ENCODE peak calls at places on chromosomes 5 and 9, in nine cellular contexts. H, A, E, Q, S, O, W, P and F are unnamed samples.

GRCh38 chr5:76622973-76623596 is at the start of gene F2RL2:
- DNase-seq in W (no peak), E (peak; percentile 80), P (peak; percentile 40), H (peak; percentile 73), Q (no peak), O (no peak), A (peak; percentile 15), S (peak; percentile 43), F (no peak)

GRCh38 chr5:74378464-74378863 is 262.1 kb downstream of the ENC1 start:
- DNase-seq in Q (peak; percentile 28), P (no peak), S (no peak), E (no peak), H (no peak), O (no peak), A (no peak), W (no peak), F (no peak)

GRCh38 chr9:135887585-135888050 is 19.7 kb downstream of the CAMSAP1 start:
- DNase-seq in H (no peak), S (no peak), Q (no peak), P (no peak), E (no peak), W (peak; percentile 24), A (peak; percentile 29), O (peak; percentile 76), F (peak; percentile 47)

GRCh38 chr9:131434673-131435072 is 40.8 kb downstream of the PRRC2B start:
- DNase-seq in P (no peak), Q (no peak), O (no peak), S (no peak), A (no peak), E (no peak), H (no peak), W (no peak), F (no peak)

GRCh38 chr9:12884736-12885395 is 110.0 kb downstream of the LURAP1L start:
- DNase-seq in A (no peak), S (peak; percentile 84), W (peak; percentile 1), Q (peak; percentile 44), E (peak; percentile 90), H (peak; percentile 86), P (no peak), O (no peak), F (no peak)

GRCh38 chr9:81058776-81059175 is 630.6 kb downstream of the TLE1 start:
- DNase-seq in A (no peak), Q (no peak), H (no peak), E (no peak), S (no peak), O (no peak), W (no peak), P (no peak), F (no peak)

GRCh38 chr5:80917596-80917995 is 42.6 kb upstream of the RASGRF2 start:
- DNase-seq in P (no peak), S (no peak), A (no peak), H (peak; percentile 64), E (no peak), Q (no peak), W (peak; percentile 4), O (no peak), F (peak; percentile 5)

GRCh38 chr5:174532453-174533126 is 191.8 kb upstream of the MSX2 start:
- DNase-seq in Q (peak; percentile 78), H (peak; percentile 98), A (peak; percentile 42), P (peak; percentile 33), E (peak; percentile 97), O (no peak), S (peak; percentile 92), W (peak; percentile 10), F (no peak)

GRCh38 chr5:36444582-36444999 is 142.9 kb upstream of the RANBP3L start:
- DNase-seq in P (no peak), H (no peak), E (peak; percentile 46), S (peak; percentile 86), W (no peak), A (peak; percentile 32), Q (no peak), O (no peak), F (no peak)

GRCh38 chr5:4188704-4189103 is 593.1 kb downstream of the IRX1 start:
- DNase-seq in O (no peak), A (no peak), E (no peak), Q (no peak), W (no peak), P (no peak), S (no peak), H (no peak), F (no peak)
- TF ChIP-seq CTCF in O (no peak), A (no peak), E (no peak), Q (no peak), W (no peak), P (no peak), S (no peak), H (no peak), F (no peak)

GRCh38 chr5:123670981-123671557 is 159.1 kb downstream of the CSNK1G3 start:
- DNase-seq in Q (no peak), P (peak; percentile 25), E (peak; percentile 62), A (peak; percentile 37), O (peak; percentile 21), W (peak; percentile 66), H (peak; percentile 54), S (peak; percentile 66), F (peak; percentile 7)

GRCh38 chr5:123672067-123672466 is 160.1 kb downstream of the CSNK1G3 start:
- DNase-seq in E (no peak), Q (no peak), S (no peak), H (no peak), A (no peak), W (no peak), O (no peak), P (no peak), F (no peak)

DNA sequence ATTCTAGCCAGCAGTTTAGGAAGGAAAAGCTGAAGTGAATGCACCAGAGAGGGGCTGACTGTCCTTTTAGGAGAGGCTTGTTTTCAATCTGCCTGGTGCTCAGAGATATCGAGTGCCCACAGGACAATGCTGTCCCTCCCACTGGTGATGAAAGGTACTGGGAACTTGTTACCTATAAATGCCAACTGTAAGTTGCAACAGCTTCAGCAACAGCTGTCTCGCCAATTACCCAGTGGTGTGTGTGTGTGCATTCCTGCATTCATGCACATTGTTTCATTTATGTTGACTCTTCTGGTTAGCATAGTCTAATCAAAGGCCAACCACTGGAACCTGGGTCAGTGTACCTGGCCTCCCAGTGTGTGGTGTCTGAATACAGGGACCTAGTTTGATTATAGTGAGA is 161.1 kb downstream of the CSNK1G3 start:
- DNase-seq in H (no peak), E (peak; percentile 15), P (no peak), Q (no peak), S (no peak), A (no peak), O (no peak), W (peak; percentile 2), F (no peak)
- TF ChIP-seq CTCF in H (no peak), E (no peak), P (no peak), Q (no peak), S (no peak), A (no peak), O (no peak), W (no peak), F (no peak)

GRCh38 chr9:116152390-116152789 is 1.2 kb upstream of the PAPPA start:
- DNase-seq in S (peak; percentile 37), W (no peak), A (no peak), H (no peak), P (no peak), E (no peak), O (no peak), Q (no peak), F (no peak)

GRCh38 chr9:116151199-116151598 is 2.4 kb upstream of the PAPPA start:
- DNase-seq in H (no peak), Q (no peak), O (no peak), P (no peak), E (no peak), A (no peak), S (no peak), W (no peak), F (no peak)

GRCh38 chr9:116147821-116148220 is 5.8 kb upstream of the PAPPA start:
- DNase-seq in S (no peak), Q (no peak), O (no peak), A (no peak), P (no peak), E (no peak), H (no peak), W (no peak), F (no peak)

GRCh38 chr9:116151966-116152381 is 1.6 kb upstream of the PAPPA start:
- DNase-seq in S (peak; percentile 50), P (no peak), Q (peak; percentile 97), W (no peak), H (peak; percentile 94), O (no peak), A (no peak), E (peak; percentile 94), F (no peak)

DNA sequence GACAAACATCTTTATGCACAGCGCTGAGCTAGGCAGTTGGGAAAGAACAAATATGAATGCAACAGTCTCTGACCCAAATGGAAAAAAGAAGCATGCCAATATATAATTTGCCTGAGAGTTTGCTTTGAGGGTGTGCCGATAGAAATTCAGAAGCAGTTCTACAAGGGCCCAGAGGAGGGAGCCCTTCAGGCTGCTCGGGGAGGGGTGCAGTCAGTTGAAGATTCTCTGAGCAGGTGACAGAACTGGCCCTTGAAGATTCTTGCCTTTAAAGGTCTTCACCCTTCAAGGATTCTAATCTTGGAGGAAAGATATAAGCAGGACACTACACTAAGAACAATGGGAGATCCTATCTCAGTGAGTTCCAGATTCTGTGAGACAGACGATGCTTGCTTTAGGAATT is 3.7 kb upstream of the PAPPA start:
- DNase-seq in P (peak; percentile 33), H (peak; percentile 36), Q (no peak), S (peak; percentile 42), O (peak; percentile 24), E (no peak), W (peak; percentile 23), A (no peak), F (no peak)
- TF ChIP-seq CTCF in P (peak; percentile 37), H (peak; percentile 69), Q (peak; percentile 39), S (peak; percentile 66), O (peak; percentile 42), E (peak; percentile 67), W (peak; percentile 58), A (peak; percentile 65), F (peak; percentile 71)

GRCh38 chr5:113039229-113039628 is 62.6 kb downstream of the DCP2 start:
- DNase-seq in P (no peak), O (no peak), H (no peak), Q (no peak), E (no peak), S (peak; percentile 20), A (no peak), W (no peak), F (no peak)

GRCh38 chr5:113038136-113038535 is 61.5 kb downstream of the DCP2 start:
- DNase-seq in Q (no peak), A (no peak), S (no peak), P (no peak), O (no peak), W (no peak), H (no peak), E (no peak), F (no peak)

GRCh38 chr5:113040672-113041071 is 64.1 kb downstream of the DCP2 start:
- DNase-seq in A (no peak), P (no peak), W (no peak), S (no peak), E (no peak), H (no peak), O (no peak), Q (no peak), F (no peak)

GRCh38 chr5:113036826-113037225 is 60.2 kb downstream of the DCP2 start:
- DNase-seq in S (no peak), H (no peak), O (no peak), P (no peak), W (no peak), E (no peak), Q (no peak), A (no peak), F (no peak)

DNA sequence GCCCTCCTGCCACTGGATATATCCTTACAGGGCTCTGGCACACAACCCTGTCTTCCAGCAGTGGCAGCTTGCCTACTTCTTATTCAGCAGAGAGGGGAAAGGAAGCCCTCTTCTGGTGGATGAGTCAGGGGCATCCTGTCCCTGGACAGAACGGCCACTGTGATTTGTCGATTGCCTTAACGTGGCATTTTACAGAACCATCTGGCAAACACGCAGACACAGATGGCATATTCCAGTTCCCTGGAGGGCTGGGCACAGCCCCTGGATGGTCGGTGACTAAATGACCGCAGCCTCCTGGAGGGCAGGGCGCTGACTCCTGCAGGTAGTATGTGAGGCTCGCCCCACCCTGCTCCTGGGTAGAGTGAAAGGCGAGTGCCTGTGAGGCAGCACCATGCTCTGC is 62.1 kb downstream of the DCP2 start:
- DNase-seq in A (no peak), S (peak; percentile 94), Q (no peak), E (peak; percentile 42), O (peak; percentile 3), P (no peak), H (no peak), W (no peak), F (no peak)
- TF ChIP-seq CTCF in A (no peak), S (peak; percentile 51), Q (peak; percentile 18), E (peak; percentile 14), O (no peak), P (no peak), H (peak; percentile 11), W (no peak), F (no peak)